ENCODE peak calls at places on chromosomes 5 and 9, in seven cellular contexts. V is hepatocyte, H is GM23248, F is AG04449, J is lower lobe of right lung, B is psoas muscle, S is BJ. Q is an unnamed sample.

GRCh38 chr9:29439961-29440360 is 1866.7 kb upstream of the C9orf72 start:
- DNase-seq in J (no peak), V (peak), F (no peak), S (no peak), B (no peak), H (no peak), Q (no peak)

GRCh38 chr5:173472164-173472563 is 143.9 kb upstream of the STC2 start:
- DNase-seq in F (peak), V (peak), J (no peak), B (peak), H (peak), S (peak), Q (no peak)

GRCh38 chr5:179475211-179475840 is 75.0 kb upstream of the RUFY1 start:
- DNase-seq in S (no peak), J (no peak), V (no peak), B (no peak), H (no peak), F (no peak), Q (no peak)

GRCh38 chr9:36470891-36471290 is 70.8 kb upstream of the RNF38 start:
- DNase-seq in H (peak), F (no peak), J (peak), B (peak), S (no peak), V (peak), Q (no peak)

GRCh38 chr9:23979491-23979890 is 153.5 kb upstream of the ELAVL2 start:
- DNase-seq in V (no peak), F (no peak), H (no peak), B (no peak), J (no peak), S (no peak), Q (no peak)

GRCh38 chr9:38641985-38642864 is 21.8 kb upstream of the ANKRD18A start:
- DNase-seq in J (no peak), V (peak), B (no peak), S (no peak), H (peak), F (no peak), Q (no peak)

GRCh38 chr5:139593716-139594319 is 32.7 kb downstream of the UBE2D2 start:
- DNase-seq in H (peak), V (no peak), S (peak), J (no peak), F (no peak), B (no peak), Q (no peak)

GRCh38 chr5:66452109-66452508 is 144.1 kb upstream of the MAST4 start:
- DNase-seq in H (no peak), S (no peak), J (no peak), B (no peak), F (no peak), V (no peak), Q (no peak)

GRCh38 chr5:60583598-60583997 is 116.4 kb downstream of the DEPDC1B start:
- DNase-seq in V (no peak), J (no peak), F (no peak), S (no peak), B (no peak), H (peak), Q (no peak)

GRCh38 chr9:132671620-132672412 is 1.6 kb downstream of the GTF3C4 start:
- DNase-seq in F (no peak), B (no peak), J (no peak), S (no peak), V (no peak), H (peak), Q (no peak)

GRCh38 chr9:93861736-93862358 is 93.3 kb downstream of the BARX1 start:
- DNase-seq in J (peak), H (no peak), B (no peak), S (no peak), V (no peak), F (no peak), Q (no peak)

GRCh38 chr5:32642276-32643002 is 57.1 kb downstream of the SUB1 start:
- DNase-seq in S (no peak), H (peak), B (no peak), V (no peak), F (peak), J (no peak), Q (no peak)

GRCh38 chr9:343773-344172 is 129.1 kb downstream of the DOCK8 start:
- DNase-seq in H (no peak), V (no peak), B (no peak), S (no peak), J (no peak), F (no peak), Q (no peak)

GRCh38 chr5:78360674-78361225 is 333 bp downstream of the SCAMP1 start:
- DNase-seq in B (peak), H (no peak), J (peak), F (no peak), V (peak), S (no peak), Q (peak)

GRCh38 chr9:40927260-40927631 is 201.2 kb downstream of the FOXD4L6 start:
- DNase-seq in J (no peak), V (no peak), B (no peak), S (no peak), F (no peak), H (no peak), Q (no peak)

GRCh38 chr5:66595877-66596790 is at the start of gene MAST4:
- DNase-seq in F (no peak), V (peak), H (peak), S (peak), B (peak), J (peak), Q (no peak)

GRCh38 chr9:130779153-130779855 is 55.8 kb upstream of the ABL1 start:
- DNase-seq in V (peak), F (peak), H (peak), B (peak), J (no peak), S (no peak), Q (no peak)

GRCh38 chr5:58711965-58712364 is 129.1 kb downstream of the RAB3C start:
- DNase-seq in S (no peak), J (no peak), H (no peak), F (no peak), B (no peak), V (no peak), Q (no peak)

GRCh38 chr9:121975801-121976277 is 117.3 kb downstream of the TTLL11 start:
- DNase-seq in V (peak), J (no peak), F (no peak), H (peak), S (no peak), B (no peak), Q (no peak)

GRCh38 chr5:7742241-7742656 is 108.7 kb downstream of the CFAP90 start:
- DNase-seq in V (peak), B (no peak), H (peak), F (no peak), J (no peak), S (no peak), Q (no peak)

GRCh38 chr5:167587768-167588167 is 703.7 kb upstream of the WWC1 start:
- DNase-seq in B (no peak), J (no peak), S (no peak), V (peak), F (no peak), H (peak), Q (no peak)

GRCh38 chr5:66436721-66437120 is 159.5 kb upstream of the MAST4 start:
- DNase-seq in B (no peak), H (peak), F (no peak), V (peak), S (no peak), J (no peak), Q (no peak)

GRCh38 chr9:88706193-88707112 is 171.5 kb downstream of the NXNL2 start:
- DNase-seq in V (peak), F (no peak), S (no peak), J (peak), H (peak), B (no peak), Q (no peak)

GRCh38 chr5:9196403-9197224 is 349.3 kb downstream of the SEMA5A start:
- DNase-seq in H (peak), V (no peak), S (no peak), F (no peak), B (no peak), J (no peak), Q (no peak)

GRCh38 chr5:3177338-3177737 is 418.3 kb upstream of the IRX1 start:
- DNase-seq in V (no peak), F (no peak), S (no peak), H (no peak), J (no peak), B (no peak), Q (no peak)

GRCh38 chr9:28032178-28032532 is 458.9 kb upstream of the C9orf72 start:
- DNase-seq in V (no peak), F (no peak), S (no peak), J (no peak), H (no peak), B (no peak), Q (no peak)

GRCh38 chr5:72246954-72247442 is 73.0 kb downstream of the MRPS27 start:
- DNase-seq in F (no peak), B (no peak), H (peak), V (no peak), S (no peak), J (no peak), Q (no peak)

GRCh38 chr5:72246239-72246580 is 73.8 kb downstream of the MRPS27 start:
- DNase-seq in H (no peak), S (no peak), V (no peak), F (no peak), J (no peak), B (no peak), Q (no peak)

GRCh38 chr5:72243706-72244105 is 76.3 kb downstream of the MRPS27 start:
- DNase-seq in H (no peak), B (no peak), S (no peak), V (no peak), F (no peak), J (no peak), Q (no peak)

GRCh38 chr5:72244862-72245371 is 75.1 kb downstream of the MRPS27 start:
- DNase-seq in J (no peak), H (peak), S (no peak), B (no peak), F (no peak), V (peak), Q (no peak)

DNA sequence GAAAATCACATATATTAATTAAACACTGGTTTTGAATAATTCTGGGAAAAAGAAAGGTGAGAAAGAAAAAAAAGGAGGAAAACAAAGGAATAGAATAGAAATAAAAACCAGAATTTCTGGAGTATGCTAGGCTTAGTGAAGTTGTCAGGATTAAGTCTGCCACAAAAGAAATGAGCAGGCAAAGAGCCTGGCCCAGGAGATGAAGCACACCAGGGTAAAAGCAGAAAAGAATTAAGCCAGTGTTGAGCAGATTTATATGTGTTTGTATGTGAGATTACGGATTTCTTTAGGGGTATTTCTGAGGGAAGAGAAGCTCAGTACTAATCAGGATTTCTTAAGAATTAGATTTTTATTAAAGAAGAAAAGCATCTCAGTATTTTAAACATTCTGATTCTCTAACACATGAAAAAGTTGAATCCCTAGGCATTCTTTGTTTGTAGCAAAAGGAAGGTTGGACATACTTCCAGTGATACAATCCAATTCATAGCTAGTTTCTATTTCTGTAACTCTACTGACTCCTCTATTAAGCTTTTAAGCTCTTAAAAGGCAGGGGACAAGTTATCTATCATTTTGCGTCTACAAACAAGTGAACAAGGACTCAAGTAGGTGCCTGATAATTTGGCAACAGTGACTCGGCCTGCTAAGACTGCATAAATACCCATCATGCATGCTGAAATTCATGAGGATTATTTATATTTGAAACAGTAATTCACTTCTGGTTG is 74.4 kb downstream of the MRPS27 start:
- DNase-seq in B (no peak), S (no peak), H (no peak), F (no peak), J (no peak), V (no peak), Q (no peak)
- H3K4me3 ChIP-seq in B (no peak), S (no peak), H (no peak), F (no peak), J (no peak), V (no peak), Q (no peak)

DNA sequence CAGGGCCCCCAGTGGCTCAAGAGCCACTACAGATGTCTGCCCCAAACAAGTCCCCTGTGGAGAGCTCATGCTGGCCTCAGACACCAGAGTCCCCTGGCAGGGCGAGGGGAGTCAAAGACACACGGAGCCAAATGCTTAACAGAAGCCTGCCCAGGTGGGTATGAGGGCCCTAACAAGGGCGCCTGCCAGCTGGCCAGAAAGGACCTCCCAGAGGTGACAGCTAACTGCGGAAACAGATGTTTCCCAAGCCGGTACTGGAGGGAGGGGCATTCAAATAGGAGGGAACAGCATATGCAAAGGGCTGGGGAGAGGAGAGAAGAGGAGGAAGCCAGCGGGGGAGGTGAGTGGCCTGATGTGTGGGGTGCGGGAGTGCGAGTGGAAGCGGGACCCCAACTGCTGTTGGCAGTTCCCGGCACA is 933 bp downstream of the MXD3 start:
- DNase-seq in V (no peak), B (peak), H (peak), F (no peak), S (no peak), J (no peak), Q (no peak)
- H3K4me3 ChIP-seq in V (no peak), B (no peak), H (peak), F (peak), S (peak), J (peak), Q (peak)

DNA sequence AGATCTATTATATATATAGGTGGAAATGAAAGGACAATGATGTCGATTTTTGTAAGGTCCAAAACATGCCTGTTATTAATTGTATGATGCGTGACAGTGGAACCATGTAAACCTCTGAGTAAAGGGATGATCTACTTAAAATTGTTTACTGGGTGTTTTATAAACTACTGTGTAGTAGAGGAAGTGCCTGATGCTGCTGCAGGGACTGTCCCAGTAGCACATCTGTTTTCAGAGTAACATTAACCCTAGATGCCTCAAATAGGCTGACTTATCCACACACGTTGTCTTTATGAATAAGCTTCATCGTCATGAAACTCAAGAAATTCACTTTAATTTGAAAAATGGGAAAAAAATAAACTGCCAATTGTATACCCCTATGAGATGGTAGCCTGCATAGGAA is 1.7 kb downstream of the CAMK4 start:
- DNase-seq in H (no peak), V (no peak), B (no peak), S (no peak), F (no peak), J (no peak), Q (no peak)
- H3K4me3 ChIP-seq in H (no peak), V (no peak), B (no peak), S (no peak), F (no peak), J (peak), Q (no peak)

GRCh38 chr9:133886563-133887501 is 105.3 kb downstream of the VAV2 start:
- DNase-seq in J (no peak), V (no peak), B (no peak), F (no peak), S (no peak), H (no peak), Q (no peak)

GRCh38 chr9:133888779-133889491 is 103.2 kb downstream of the VAV2 start:
- DNase-seq in F (no peak), H (no peak), J (no peak), V (no peak), B (no peak), S (no peak), Q (no peak)

GRCh38 chr9:133889498-133890301 is 102.4 kb downstream of the VAV2 start:
- DNase-seq in F (no peak), J (no peak), S (no peak), H (peak), V (no peak), B (no peak), Q (no peak)

GRCh38 chr9:133887540-133888047 is 104.5 kb downstream of the VAV2 start:
- DNase-seq in H (no peak), V (no peak), J (no peak), B (no peak), S (no peak), F (no peak), Q (no peak)

GRCh38 chr9:133888048-133888778 is 103.9 kb downstream of the VAV2 start:
- DNase-seq in V (peak), J (no peak), F (no peak), B (no peak), H (no peak), S (no peak), Q (no peak)
- H3K4me3 ChIP-seq in V (no peak), J (no peak), F (no peak), B (no peak), H (no peak), S (no peak), Q (no peak)

DNA sequence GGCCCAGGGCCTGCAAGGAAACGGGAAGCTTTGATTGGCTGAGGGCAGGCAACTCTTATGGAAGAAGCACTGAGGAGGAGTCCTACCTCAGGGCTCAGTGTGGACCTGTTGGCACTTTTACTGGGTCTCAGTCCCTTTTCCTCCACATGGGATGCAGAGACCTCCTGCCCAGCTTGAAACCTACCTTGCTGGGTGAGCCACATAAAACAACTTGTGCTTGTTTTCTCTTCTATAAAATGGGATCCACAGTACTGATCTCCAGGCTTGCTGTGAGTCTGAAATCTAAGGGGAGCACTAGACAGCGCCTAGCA is 4.0 kb upstream of the SET start:
- DNase-seq in J (no peak), F (no peak), B (no peak), H (no peak), V (no peak), S (no peak), Q (no peak)
- H3K4me3 ChIP-seq in J (peak), F (no peak), B (no peak), H (peak), V (no peak), S (peak), Q (peak)

GRCh38 chr9:71119746-71120145 is 1.7 kb downstream of the TRPM3 start:
- DNase-seq in S (no peak), B (no peak), J (no peak), F (no peak), V (no peak), H (no peak), Q (no peak)

GRCh38 chr9:71121275-71122168 is at the start of gene TRPM3:
- DNase-seq in B (no peak), J (no peak), V (peak), F (no peak), S (no peak), H (no peak), Q (no peak)

GRCh38 chr9:71115448-71115975 is 5.9 kb downstream of the TRPM3 start:
- DNase-seq in J (no peak), V (no peak), B (no peak), S (no peak), H (no peak), F (no peak), Q (no peak)

DNA sequence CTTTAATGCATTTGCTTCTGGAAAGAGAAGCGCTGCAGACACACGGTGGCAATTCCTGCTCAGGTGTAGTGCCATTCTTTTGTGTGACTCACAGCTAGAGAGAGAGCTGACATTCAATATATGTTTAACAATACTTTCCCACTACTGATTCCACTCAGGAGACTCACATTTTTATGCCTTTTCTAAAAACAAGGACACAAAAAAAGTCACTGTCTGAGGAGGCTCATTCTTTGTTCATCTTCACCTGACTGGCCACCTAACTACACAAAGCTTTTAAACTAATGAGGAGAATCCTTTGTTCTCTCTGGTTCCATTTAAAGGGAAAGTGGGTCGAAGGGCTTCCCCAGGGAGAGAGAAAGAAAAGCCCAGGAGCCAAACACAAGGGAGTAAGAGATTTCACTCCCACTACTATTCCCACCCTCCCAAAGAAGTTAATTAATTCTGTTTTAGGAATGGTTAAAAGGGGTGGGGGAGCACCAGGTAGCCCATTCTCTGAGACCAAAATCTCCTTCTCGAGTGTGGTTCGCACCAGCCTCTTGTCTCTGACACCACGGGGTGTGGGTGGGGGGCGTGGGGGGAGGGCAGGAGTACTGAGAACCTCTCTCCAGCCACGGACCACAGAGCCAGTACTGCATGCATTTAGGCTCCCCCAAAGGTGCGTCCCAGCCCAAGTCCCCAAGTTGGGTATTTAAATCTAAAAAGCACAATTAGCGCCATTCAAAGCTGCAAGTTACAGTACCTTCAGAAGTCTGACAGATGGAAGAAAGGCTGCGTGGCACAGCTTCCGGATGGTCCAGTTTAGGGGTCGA is 778 bp downstream of the TRPM3 start:
- DNase-seq in S (no peak), H (no peak), J (no peak), B (no peak), F (no peak), V (no peak), Q (no peak)
- H3K4me3 ChIP-seq in S (no peak), H (no peak), J (no peak), B (no peak), F (no peak), V (no peak), Q (no peak)

GRCh38 chr5:170626507-170627150 is 122.8 kb downstream of the KCNIP1 start:
- DNase-seq in B (no peak), S (no peak), H (no peak), F (no peak), V (no peak), J (no peak), Q (no peak)
- H3K4me3 ChIP-seq in B (no peak), S (no peak), H (no peak), F (no peak), V (no peak), J (no peak), Q (no peak)